ENCODE peak calls at places on chromosomes 7 and 10, in six cellular contexts. M, P, K, S, F and Y are unnamed samples.

GRCh38 chr10:103916901-103917300 is 1.1 kb downstream of the STN1 start:
- DNase-seq in M (no peak), P (no peak), K (no peak), S (no peak), F (no peak), Y (no peak)

GRCh38 chr10:86329093-86329710 is 37.4 kb downstream of the GRID1 start:
- DNase-seq in M (no peak), P (no peak), K (no peak), S (no peak), F (no peak), Y (no peak)

GRCh38 chr7:158102897-158103296 is 484.7 kb downstream of the PTPRN2 start:
- DNase-seq in M (no peak), P (peak; percentile 57), K (no peak), S (no peak), F (no peak), Y (no peak)

GRCh38 chr7:35630573-35630972 is 64.4 kb downstream of the HERPUD2 start:
- DNase-seq in M (no peak), P (no peak), K (peak; percentile 61), S (no peak), F (no peak), Y (no peak)

GRCh38 chr7:20220293-20220755 is 3.1 kb upstream of the MACC1 start:
- DNase-seq in M (no peak), P (no peak), K (no peak), S (no peak), F (no peak), Y (no peak)

GRCh38 chr10:74418285-74418872 is 267.4 kb downstream of the ADK start:
- DNase-seq in M (no peak), P (no peak), K (no peak), S (no peak), F (no peak), Y (no peak)

GRCh38 chr7:75914655-75915415 is at the start of gene POR:
- DNase-seq in M (peak; percentile 69), P (peak; percentile 97), K (peak; percentile 88), S (peak; percentile 94), F (peak; percentile 91), Y (peak; percentile 99)

GRCh38 chr7:37377231-37377630 is 71.4 kb downstream of the ELMO1 start:
- DNase-seq in M (no peak), P (no peak), K (no peak), S (no peak), F (no peak), Y (no peak)

GRCh38 chr7:170551-171363 is 21.6 kb upstream of the FAM20C start:
- DNase-seq in M (no peak), P (no peak), K (no peak), S (no peak), F (no peak), Y (no peak)

GRCh38 chr7:115015619-115016018 is 93.7 kb downstream of the MDFIC start:
- DNase-seq in M (no peak), P (no peak), K (peak; percentile 97), S (peak; percentile 47), F (no peak), Y (no peak)

GRCh38 chr7:12968836-12969422 is 281.5 kb downstream of the ARL4A start:
- DNase-seq in M (no peak), P (no peak), K (no peak), S (no peak), F (no peak), Y (no peak)

GRCh38 chr10:119908201-119908600 is 15.7 kb downstream of the SEC23IP start:
- DNase-seq in M (no peak), P (no peak), K (no peak), S (no peak), F (no peak), Y (no peak)

GRCh38 chr10:132611986-132612385 is 74.4 kb downstream of the INPP5A start:
- DNase-seq in M (no peak), P (no peak), K (no peak), S (no peak), F (no peak), Y (no peak)

GRCh38 chr10:24350111-24350921 is 141.4 kb downstream of the KIAA1217 start:
- DNase-seq in M (no peak), P (no peak), K (peak; percentile 79), S (no peak), F (no peak), Y (no peak)

GRCh38 chr10:75197066-75197465 is 13.5 kb upstream of the VDAC2 start:
- DNase-seq in M (no peak), P (peak; percentile 13), K (no peak), S (no peak), F (no peak), Y (no peak)

GRCh38 chr7:133888061-133888930 is 238.8 kb upstream of the LRGUK start:
- DNase-seq in M (no peak), P (no peak), K (no peak), S (no peak), F (no peak), Y (no peak)

GRCh38 chr7:77245015-77245755 is 45.6 kb upstream of the FGL2 start:
- DNase-seq in M (no peak), P (no peak), K (no peak), S (no peak), F (no peak), Y (no peak)

GRCh38 chr7:35596061-35596460 is 98.9 kb downstream of the HERPUD2 start:
- DNase-seq in M (no peak), P (no peak), K (peak; percentile 61), S (no peak), F (no peak), Y (no peak)

GRCh38 chr10:49758249-49758930 is 3.7 kb downstream of the OGDHL start:
- DNase-seq in M (no peak), P (no peak), K (no peak), S (no peak), F (no peak), Y (no peak)

GRCh38 chr10:131002031-131002861 is 309.3 kb downstream of the TCERG1L start:
- DNase-seq in M (no peak), P (no peak), K (no peak), S (no peak), F (no peak), Y (no peak)

GRCh38 chr7:141043621-141044020 is 28.9 kb upstream of the MRPS33 start:
- DNase-seq in M (no peak), P (no peak), K (no peak), S (no peak), F (no peak), Y (no peak)

GRCh38 chr7:84134169-84134568 is 60.4 kb downstream of the SEMA3A start:
- DNase-seq in M (no peak), P (no peak), K (no peak), S (no peak), F (no peak), Y (no peak)

GRCh38 chr7:157717211-157718174 is 380.7 kb downstream of the DNAJB6 start:
- DNase-seq in M (no peak), P (peak; percentile 69), K (no peak), S (no peak), F (no peak), Y (no peak)

GRCh38 chr10:93547522-93547921 is 18.9 kb upstream of the FFAR4 start:
- DNase-seq in M (no peak), P (no peak), K (no peak), S (no peak), F (no peak), Y (no peak)

GRCh38 chr10:48506147-48506917 is 98.5 kb downstream of the ARHGAP22 start:
- DNase-seq in M (no peak), P (no peak), K (peak; percentile 56), S (peak; percentile 66), F (no peak), Y (peak; percentile 86)

GRCh38 chr7:51316666-51317581 is at the start of gene COBL:
- DNase-seq in M (no peak), P (no peak), K (no peak), S (no peak), F (no peak), Y (no peak)
- TF ChIP-seq POLR2A in M (no peak), P (no peak), K (no peak), S (no peak), F (no peak), Y (no peak)

GRCh38 chr7:151456276-151456675 is 16.3 kb upstream of the CRYGN start:
- DNase-seq in M (no peak), P (no peak), K (no peak), S (no peak), F (no peak), Y (no peak)
- TF ChIP-seq POLR2A in M (no peak), P (no peak), K (no peak), S (no peak), F (no peak), Y (no peak)

DNA sequence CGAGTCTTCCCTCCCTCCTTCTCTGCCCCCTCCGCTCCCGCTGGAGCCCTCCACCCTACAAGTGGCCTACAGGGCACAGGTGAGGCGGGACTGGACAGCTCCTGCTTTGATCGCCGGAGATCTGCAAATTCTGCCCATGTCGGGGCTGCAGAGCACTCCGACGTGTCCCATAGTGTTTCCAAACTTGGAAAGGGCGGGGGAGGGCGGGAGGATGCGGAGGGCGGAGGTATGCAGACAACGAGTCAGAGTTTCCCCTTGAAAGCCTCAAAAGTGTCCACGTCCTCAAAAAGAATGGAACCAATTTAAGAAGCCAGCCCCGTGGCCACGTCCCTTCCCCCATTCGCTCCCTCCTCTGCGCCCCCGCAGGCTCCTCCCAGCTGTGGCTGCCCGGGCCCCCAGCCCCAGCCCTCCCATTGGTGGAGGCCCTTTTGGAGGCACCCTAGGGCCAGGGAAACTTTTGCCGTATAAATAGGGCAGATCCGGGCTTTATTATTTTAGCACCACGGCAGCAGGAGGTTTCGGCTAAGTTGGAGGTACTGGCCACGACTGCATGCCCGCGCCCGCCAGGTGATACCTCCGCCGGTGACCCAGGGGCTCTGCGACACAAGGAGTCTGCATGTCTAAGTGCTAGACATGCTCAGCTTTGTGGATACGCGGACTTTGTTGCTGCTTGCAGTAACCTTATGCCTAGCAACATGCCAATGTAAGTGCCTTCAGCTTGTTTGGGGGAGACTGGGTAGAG is at the start of gene COL1A2:
- DNase-seq in M (no peak), P (peak; percentile 92), K (peak; percentile 99), S (no peak), F (peak; percentile 66), Y (no peak)
- TF ChIP-seq POLR2A in M (no peak), P (no peak), K (peak; percentile 98), S (no peak), F (peak; percentile 34), Y (no peak)

GRCh38 chr7:82053453-82054032 is 283.7 kb upstream of the HGF start:
- DNase-seq in M (no peak), P (no peak), K (peak; percentile 50), S (no peak), F (no peak), Y (no peak)

GRCh38 chr7:82051641-82052040 is 281.8 kb upstream of the HGF start:
- DNase-seq in M (no peak), P (no peak), K (no peak), S (peak; percentile 56), F (no peak), Y (no peak)

GRCh38 chr7:82054544-82054943 is 284.7 kb upstream of the HGF start:
- DNase-seq in M (no peak), P (no peak), K (peak; percentile 58), S (no peak), F (no peak), Y (no peak)

GRCh38 chr7:82057476-82057875 is 287.6 kb upstream of the HGF start:
- DNase-seq in M (no peak), P (no peak), K (no peak), S (no peak), F (no peak), Y (no peak)

DNA sequence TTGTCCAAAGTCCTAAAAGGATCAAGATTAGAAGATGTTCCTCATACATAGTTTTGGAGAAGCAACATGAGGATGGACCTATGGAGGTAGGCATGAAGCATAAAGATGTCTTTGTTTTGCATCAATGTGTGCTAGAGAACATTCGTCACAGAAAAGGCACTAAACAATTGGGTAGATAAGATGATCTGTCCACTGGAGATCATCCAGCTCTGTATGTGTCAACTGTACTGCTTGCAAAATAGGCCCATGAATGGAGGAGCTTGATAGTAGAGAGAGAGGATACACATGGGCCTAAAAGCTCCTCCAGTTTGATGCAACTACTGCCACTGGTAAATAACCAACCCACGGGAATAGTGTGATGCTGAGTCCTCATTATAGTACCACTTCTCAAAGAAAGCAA is 286.4 kb upstream of the HGF start:
- DNase-seq in M (no peak), P (no peak), K (peak; percentile 31), S (no peak), F (no peak), Y (no peak)
- TF ChIP-seq POLR2A in M (no peak), P (no peak), K (no peak), S (no peak), F (no peak), Y (no peak)